ENCODE peak calls at places on chromosomes 6 and 20, in five cellular contexts. One of them, this sample, is unnamed.

GRCh38 chr6:54846243-54846856 is at the start of gene FAM83B:
- DNase-seq in Daoy: no peak
- DNase-seq in skeletal muscle cell: no peak
- DNase-seq in activated gamma-delta T cell treated with anti-CD3 and anti-CD28 coated beads, Interleukin-2, amount 50 U/mL, for 16 hours: no peak
- DNase-seq in T-helper 2 cell treated with Interferon-gamma antibody and Interleukin-4, amounts not matched to agents 5 μg/mL and 100 μg/mL, for 36 hours: no peak
- DNase-seq in this sample: no peak

GRCh38 chr20:34085544-34086040 is 26.5 kb downstream of the EIF2S2 start:
- DNase-seq in skeletal muscle cell: no peak
- DNase-seq in T-helper 2 cell treated with Interferon-gamma antibody and Interleukin-4, amounts not matched to agents 5 μg/mL and 100 μg/mL, for 36 hours: no peak
- DNase-seq in activated gamma-delta T cell treated with anti-CD3 and anti-CD28 coated beads, Interleukin-2, amount 50 U/mL, for 16 hours: no peak
- DNase-seq in Daoy: no peak
- DNase-seq in this sample: no peak

GRCh38 chr6:54009052-54009654 is 102.1 kb upstream of the MLIP start:
- DNase-seq in Daoy: no peak
- DNase-seq in T-helper 2 cell treated with Interferon-gamma antibody and Interleukin-4, amounts not matched to agents 5 μg/mL and 100 μg/mL, for 36 hours: no peak
- DNase-seq in activated gamma-delta T cell treated with anti-CD3 and anti-CD28 coated beads, Interleukin-2, amount 50 U/mL, for 16 hours: no peak
- DNase-seq in skeletal muscle cell: no peak
- DNase-seq in this sample: no peak

GRCh38 chr20:1324598-1325172 is 4.3 kb downstream of the SDCBP2 start:
- DNase-seq in T-helper 2 cell treated with Interferon-gamma antibody and Interleukin-4, amounts not matched to agents 5 μg/mL and 100 μg/mL, for 36 hours: no peak
- DNase-seq in skeletal muscle cell: peak
- DNase-seq in activated gamma-delta T cell treated with anti-CD3 and anti-CD28 coated beads, Interleukin-2, amount 50 U/mL, for 16 hours: peak
- DNase-seq in Daoy: peak
- DNase-seq in this sample: peak

GRCh38 chr20:41231136-41231535 is 86.4 kb downstream of the ZHX3 start:
- DNase-seq in Daoy: no peak
- DNase-seq in skeletal muscle cell: no peak
- DNase-seq in activated gamma-delta T cell treated with anti-CD3 and anti-CD28 coated beads, Interleukin-2, amount 50 U/mL, for 16 hours: no peak
- DNase-seq in T-helper 2 cell treated with Interferon-gamma antibody and Interleukin-4, amounts not matched to agents 5 μg/mL and 100 μg/mL, for 36 hours: no peak
- DNase-seq in this sample: no peak

GRCh38 chr6:156991971-156992370 is 214.8 kb downstream of the ARID1B start:
- DNase-seq in Daoy: no peak
- DNase-seq in skeletal muscle cell: no peak
- DNase-seq in T-helper 2 cell treated with Interferon-gamma antibody and Interleukin-4, amounts not matched to agents 5 μg/mL and 100 μg/mL, for 36 hours: no peak
- DNase-seq in activated gamma-delta T cell treated with anti-CD3 and anti-CD28 coated beads, Interleukin-2, amount 50 U/mL, for 16 hours: no peak
- DNase-seq in this sample: no peak

GRCh38 chr6:65638047-65638831 is 68.8 kb downstream of the EYS start:
- DNase-seq in T-helper 2 cell treated with Interferon-gamma antibody and Interleukin-4, amounts not matched to agents 5 μg/mL and 100 μg/mL, for 36 hours: no peak
- DNase-seq in skeletal muscle cell: no peak
- DNase-seq in Daoy: no peak
- DNase-seq in activated gamma-delta T cell treated with anti-CD3 and anti-CD28 coated beads, Interleukin-2, amount 50 U/mL, for 16 hours: no peak
- DNase-seq in this sample: no peak

GRCh38 chr6:157493576-157493975 is 112.6 kb downstream of the ZDHHC14 start:
- DNase-seq in skeletal muscle cell: no peak
- DNase-seq in Daoy: no peak
- DNase-seq in activated gamma-delta T cell treated with anti-CD3 and anti-CD28 coated beads, Interleukin-2, amount 50 U/mL, for 16 hours: no peak
- DNase-seq in T-helper 2 cell treated with Interferon-gamma antibody and Interleukin-4, amounts not matched to agents 5 μg/mL and 100 μg/mL, for 36 hours: no peak
- DNase-seq in this sample: no peak

GRCh38 chr6:150546457-150546856 is 53.2 kb upstream of the PLEKHG1 start:
- DNase-seq in activated gamma-delta T cell treated with anti-CD3 and anti-CD28 coated beads, Interleukin-2, amount 50 U/mL, for 16 hours: no peak
- DNase-seq in Daoy: no peak
- DNase-seq in skeletal muscle cell: no peak
- DNase-seq in T-helper 2 cell treated with Interferon-gamma antibody and Interleukin-4, amounts not matched to agents 5 μg/mL and 100 μg/mL, for 36 hours: no peak
- DNase-seq in this sample: no peak

GRCh38 chr20:60271597-60271996 is 313.4 kb downstream of the CDH26 start:
- DNase-seq in activated gamma-delta T cell treated with anti-CD3 and anti-CD28 coated beads, Interleukin-2, amount 50 U/mL, for 16 hours: no peak
- DNase-seq in Daoy: no peak
- DNase-seq in skeletal muscle cell: no peak
- DNase-seq in T-helper 2 cell treated with Interferon-gamma antibody and Interleukin-4, amounts not matched to agents 5 μg/mL and 100 μg/mL, for 36 hours: no peak
- DNase-seq in this sample: no peak

GRCh38 chr6:75266716-75267291 is 17.8 kb downstream of the TMEM30A start:
- DNase-seq in skeletal muscle cell: peak
- DNase-seq in T-helper 2 cell treated with Interferon-gamma antibody and Interleukin-4, amounts not matched to agents 5 μg/mL and 100 μg/mL, for 36 hours: no peak
- DNase-seq in Daoy: peak
- DNase-seq in activated gamma-delta T cell treated with anti-CD3 and anti-CD28 coated beads, Interleukin-2, amount 50 U/mL, for 16 hours: no peak
- DNase-seq in this sample: no peak

GRCh38 chr20:52454660-52455059 is 263.1 kb upstream of the ZFP64 start:
- DNase-seq in Daoy: peak
- DNase-seq in T-helper 2 cell treated with Interferon-gamma antibody and Interleukin-4, amounts not matched to agents 5 μg/mL and 100 μg/mL, for 36 hours: no peak
- DNase-seq in activated gamma-delta T cell treated with anti-CD3 and anti-CD28 coated beads, Interleukin-2, amount 50 U/mL, for 16 hours: no peak
- DNase-seq in skeletal muscle cell: peak
- DNase-seq in this sample: no peak

GRCh38 chr6:53492860-53493634 is 51.9 kb downstream of the GCLC start:
- DNase-seq in skeletal muscle cell: no peak
- DNase-seq in activated gamma-delta T cell treated with anti-CD3 and anti-CD28 coated beads, Interleukin-2, amount 50 U/mL, for 16 hours: no peak
- DNase-seq in T-helper 2 cell treated with Interferon-gamma antibody and Interleukin-4, amounts not matched to agents 5 μg/mL and 100 μg/mL, for 36 hours: peak
- DNase-seq in Daoy: peak
- DNase-seq in this sample: no peak

This sample was measured in activated B cell treated with CpG ODN at 0.5 μM for 24 hours.